ENCODE peak calls at places on chromosomes 3 and 15, in eight cellular contexts. P is fibroblast of the aortic adventitia, E is ovary, A is fibroblast of pulmonary artery, K is astrocyte, Z is psoas muscle, Q is esophagus squamous epithelium, L is OCI-LY7. S is an unnamed sample.
A peak's percentile ranks its signal among the peaks of the same experiment; 100 is the strongest.

GRCh38 chr15:55250392-55250791 is 39.2 kb downstream of the RAB27A start:
- DNase-seq in P (peak; percentile 88), E (no peak), A (peak; percentile 94), K (peak; percentile 2), Z (no peak), Q (no peak), L (no peak), S (peak; percentile 93)

GRCh38 chr3:43296565-43296964 is 10.2 kb downstream of the SNRK start:
- DNase-seq in P (peak; percentile 23), E (no peak), A (peak; percentile 58), K (no peak), Z (no peak), Q (no peak), L (peak; percentile 58), S (peak; percentile 72)

GRCh38 chr3:48565591-48566400 is 2.2 kb upstream of the UCN2 start:
- DNase-seq in P (peak; percentile 60), E (no peak), A (peak; percentile 64), K (peak; percentile 68), Z (no peak), Q (no peak), L (no peak), S (peak; percentile 73)

GRCh38 chr3:154931484-154931883 is 148.6 kb upstream of the MME start:
- DNase-seq in P (peak; percentile 61), E (no peak), A (peak; percentile 49), K (no peak), Z (no peak), Q (no peak), L (no peak), S (peak; percentile 51)

GRCh38 chr15:44633603-44634002 is 29.9 kb downstream of the SPG11 start:
- DNase-seq in P (peak; percentile 85), E (no peak), A (peak; percentile 80), K (peak; percentile 17), Z (no peak), Q (no peak), L (no peak), S (peak; percentile 56)

GRCh38 chr15:70486451-70487379 is 276.6 kb downstream of the UACA start:
- DNase-seq in P (peak; percentile 94), E (no peak), A (peak; percentile 77), K (peak; percentile 96), Z (peak; percentile 70), Q (peak; percentile 11), L (no peak), S (peak; percentile 69)

GRCh38 chr3:40869939-40870338 is 329.4 kb upstream of the CTNNB1 start:
- DNase-seq in P (no peak), E (no peak), A (no peak), K (no peak), Z (no peak), Q (no peak), L (no peak), S (no peak)

GRCh38 chr3:29582310-29582709 is 301.4 kb downstream of the RBMS3 start:
- DNase-seq in P (no peak), E (no peak), A (no peak), K (no peak), Z (no peak), Q (no peak), L (no peak), S (no peak)

GRCh38 chr15:79378394-79379158 is 53.6 kb upstream of the MINAR1 start:
- DNase-seq in P (no peak), E (no peak), A (no peak), K (no peak), Z (no peak), Q (no peak), L (no peak), S (peak; percentile 4)

GRCh38 chr3:139173372-139174108 is 128.8 kb upstream of the PRR23C start:
- DNase-seq in P (peak; percentile 72), E (no peak), A (peak; percentile 11), K (peak; percentile 18), Z (no peak), Q (no peak), L (no peak), S (peak; percentile 11)

GRCh38 chr3:25582242-25582641 is 82.5 kb downstream of the TOP2B start:
- DNase-seq in P (peak; percentile 74), E (no peak), A (peak; percentile 77), K (peak; percentile 64), Z (no peak), Q (no peak), L (no peak), S (peak; percentile 65)

GRCh38 chr3:4398906-4399305 is 68.2 kb downstream of the SUMF1 start:
- DNase-seq in P (no peak), E (no peak), A (no peak), K (no peak), Z (no peak), Q (no peak), L (no peak), S (no peak)

GRCh38 chr3:32018723-32019564 is 37.4 kb downstream of the ZNF860 start:
- DNase-seq in P (peak; percentile 71), E (no peak), A (peak; percentile 72), K (peak; percentile 44), Z (no peak), Q (no peak), L (peak; percentile 72), S (peak; percentile 62)

GRCh38 chr3:52194541-52195296 is 3.2 kb upstream of the ALAS1 start:
- DNase-seq in P (peak; percentile 74), E (peak; percentile 93), A (peak; percentile 84), K (no peak), Z (no peak), Q (no peak), L (no peak), S (no peak)

GRCh38 chr3:155079795-155080546 is at the start of gene MME:
- DNase-seq in P (peak; percentile 72), E (peak; percentile 24), A (peak; percentile 86), K (peak; percentile 32), Z (peak; percentile 81), Q (no peak), L (peak; percentile 78), S (peak; percentile 52)

GRCh38 chr3:135231646-135232625 is 436.9 kb downstream of the EPHB1 start:
- DNase-seq in P (no peak), E (no peak), A (no peak), K (no peak), Z (no peak), Q (no peak), L (no peak), S (no peak)

GRCh38 chr15:57118013-57118799 is 199.8 kb downstream of the TCF12 start:
- DNase-seq in P (peak; percentile 25), E (no peak), A (peak; percentile 48), K (peak; percentile 53), Z (no peak), Q (no peak), L (no peak), S (peak; percentile 8)

GRCh38 chr3:131582438-131582837 is 79.7 kb upstream of the MRPL3 start:
- DNase-seq in P (no peak), E (no peak), A (no peak), K (no peak), Z (no peak), Q (no peak), L (no peak), S (no peak)

GRCh38 chr3:56806407-56806806 is 4.7 kb upstream of the ARHGEF3 start:
- DNase-seq in P (no peak), E (no peak), A (no peak), K (no peak), Z (no peak), Q (no peak), L (no peak), S (no peak)

GRCh38 chr3:195847061-195847950 is 35.6 kb upstream of the MUC4 start:
- DNase-seq in P (peak; percentile 31), E (no peak), A (peak; percentile 50), K (peak; percentile 66), Z (peak; percentile 54), Q (no peak), L (no peak), S (no peak)

DNA sequence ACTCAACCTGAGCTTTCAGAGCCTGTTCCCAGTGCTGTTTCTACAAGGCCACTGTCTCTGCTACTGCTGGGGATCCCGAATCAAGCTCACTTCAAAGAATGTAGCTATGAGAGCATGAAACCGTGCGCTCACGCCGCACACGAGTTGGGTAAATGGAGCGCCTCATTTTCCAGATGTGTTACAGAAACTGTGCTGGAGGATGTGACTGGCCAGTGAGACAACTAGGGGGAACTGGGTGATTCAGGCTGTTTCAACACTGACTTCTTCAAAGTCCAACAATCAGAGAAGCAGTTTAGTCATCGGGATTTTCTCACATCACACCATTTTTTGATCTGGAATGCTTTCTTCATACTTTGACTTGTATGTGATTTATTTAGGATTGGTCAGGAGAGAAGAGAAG is 3.5 kb downstream of the ZNF710 start:
- DNase-seq in P (peak; percentile 96), E (no peak), A (peak; percentile 95), K (peak; percentile 96), Z (peak; percentile 65), Q (no peak), L (no peak), S (peak; percentile 99)
- H3K4me3 ChIP-seq in P (peak overlapping the region; percentile 46), E (no peak overlapping the region), A (no peak overlapping the region), K (peak overlapping the region; percentile 15), Z (no peak overlapping the region), Q (peak overlapping the region; percentile 64), L (no peak overlapping the region), S (peak overlapping the region; percentile 5)

DNA sequence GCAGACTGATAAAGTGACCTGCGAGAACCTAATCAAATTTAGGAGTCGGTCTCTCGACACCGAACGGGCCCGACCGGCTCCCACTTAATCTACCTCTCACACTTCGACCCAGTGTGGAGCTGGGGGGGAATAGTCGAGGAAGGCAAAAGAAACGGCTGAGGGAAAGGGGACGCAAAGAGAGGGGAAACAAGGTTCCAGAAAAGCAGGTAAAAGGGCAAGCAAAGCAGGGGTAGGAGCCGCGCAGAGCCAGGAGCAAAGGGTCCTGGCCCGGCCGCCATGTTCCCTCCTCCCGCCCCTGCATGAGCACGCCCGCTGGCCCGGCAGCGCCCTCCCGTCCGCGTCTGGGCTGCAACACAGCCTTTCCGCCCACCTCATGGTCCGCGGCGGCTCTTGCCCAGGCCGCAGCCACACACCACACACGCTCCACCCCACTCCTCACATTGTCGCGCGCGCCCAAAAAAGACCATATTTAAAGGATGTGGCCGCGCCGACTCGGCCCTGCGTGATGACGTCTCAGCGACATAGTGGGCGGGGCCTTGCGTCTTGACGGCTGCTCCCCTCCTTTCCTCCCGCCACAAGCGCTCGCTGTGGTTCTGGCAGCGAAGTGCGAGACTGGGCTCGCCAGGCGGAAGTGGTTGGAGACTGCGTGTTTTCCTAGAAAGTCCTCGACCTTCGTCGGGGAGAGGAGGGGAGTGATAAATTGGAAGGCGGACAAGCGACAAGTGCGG is at the start of gene ICE2:
- DNase-seq in P (peak; percentile 92), E (peak; percentile 96), A (peak; percentile 95), K (peak; percentile 92), Z (peak; percentile 98), Q (peak; percentile 89), L (peak; percentile 95), S (peak; percentile 94)
- TF ChIP-seq CTCF in P (no peak), E (no peak), A (no peak), K (no peak), Z (no peak), Q (no peak), L (no peak), S (no peak)

GRCh38 chr3:36908647-36909180 is 36.1 kb downstream of the TRANK1 start:
- DNase-seq in P (no peak), E (no peak), A (no peak), K (no peak), Z (no peak), Q (no peak), L (no peak), S (no peak)
- H3K4me3 ChIP-seq in P (peak overlapping the region; percentile 56), E (peak overlapping the region; percentile 43), A (peak overlapping the region; percentile 55), K (no peak overlapping the region), Z (peak overlapping the region; percentile 61), Q (peak overlapping the region; percentile 51), L (peak overlapping the region; percentile 70), S (no peak overlapping the region)

DNA sequence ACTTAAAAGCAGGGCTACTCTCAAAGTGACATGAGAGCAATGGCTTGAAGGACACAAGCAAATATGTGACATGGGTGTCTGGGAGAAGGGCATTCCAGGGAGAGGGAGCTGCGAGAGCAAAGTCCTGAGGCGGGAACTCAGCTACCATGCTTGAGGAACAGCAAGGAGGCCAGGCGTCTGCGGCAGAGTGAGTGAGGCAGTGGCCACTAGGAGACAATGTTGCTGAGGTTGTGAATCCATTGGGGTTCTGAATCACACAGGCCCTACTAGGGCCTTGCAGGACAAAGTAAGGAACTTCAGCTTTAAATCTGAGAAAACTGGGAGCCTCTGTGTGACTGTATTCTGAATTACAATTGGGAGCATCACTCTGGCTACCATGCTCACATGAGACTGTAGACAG is 94.1 kb upstream of the PRICKLE2 start:
- DNase-seq in P (no peak), E (no peak), A (no peak), K (no peak), Z (no peak), Q (no peak), L (no peak), S (no peak)
- TF ChIP-seq CTCF in P (no peak), E (no peak), A (peak; percentile 10), K (peak; percentile 29), Z (no peak), Q (no peak), L (no peak), S (no peak)

S was measured in epithelial cell of esophagus.